ENCODE peak calls at places on chromosomes 12 and 14, in five cellular contexts. L is HCT116, B is GM12878, X is K562, H is HepG2. S is an unnamed sample.

GRCh38 chr12:123801573-123802178 is 39.6 kb downstream of the DNAH10 start:
- DNase-seq in L (peak; percentile 26), B (no peak), X (no peak), H (no peak), S (no peak)

GRCh38 chr12:56220611-56221232 is 1.0 kb downstream of the RNF41 start:
- DNase-seq in L (no peak), B (peak; percentile 30), X (no peak), H (no peak), S (no peak)

GRCh38 chr12:126926023-126926600 is 1340.9 kb upstream of the TMEM132C start:
- DNase-seq in L (no peak), B (peak; percentile 16), X (no peak), H (no peak), S (no peak)

GRCh38 chr12:104258476-104259067 is 43.0 kb downstream of the TXNRD1 start:
- DNase-seq in L (no peak), B (no peak), X (no peak), H (no peak), S (no peak)

GRCh38 chr12:95336387-95337067 is 118.9 kb downstream of the VEZT start:
- DNase-seq in L (peak; percentile 65), B (no peak), X (peak; percentile 10), H (peak; percentile 86), S (peak; percentile 78)

GRCh38 chr12:52402377-52402776 is 3.8 kb downstream of the KRT82 start:
- DNase-seq in L (no peak), B (no peak), X (no peak), H (no peak), S (no peak)

GRCh38 chr12:32615441-32615840 is 63.7 kb upstream of the DNM1L start:
- DNase-seq in L (no peak), B (no peak), X (no peak), H (no peak), S (no peak)

GRCh38 chr14:106268013-106268727 is 741.8 kb downstream of the TMEM121 start:
- DNase-seq in L (no peak), B (no peak), X (peak; percentile 17), H (no peak), S (no peak)

GRCh38 chr14:54116972-54117371 is 160.3 kb upstream of the BMP4 start:
- DNase-seq in L (no peak), B (no peak), X (no peak), H (peak; percentile 66), S (no peak)

GRCh38 chr14:64294672-64295413 is 672 bp upstream of the ESR2 start:
- DNase-seq in L (peak; percentile 38), B (peak; percentile 50), X (peak; percentile 71), H (peak; percentile 33), S (peak; percentile 51)

GRCh38 chr14:72142328-72142727 is 210.1 kb downstream of the RGS6 start:
- DNase-seq in L (no peak), B (no peak), X (no peak), H (no peak), S (no peak)

GRCh38 chr14:64971890-64972785 is at the start of gene RAB15:
- DNase-seq in L (no peak), B (no peak), X (peak; percentile 49), H (no peak), S (no peak)

GRCh38 chr14:56173360-56173922 is 55.2 kb downstream of the PELI2 start:
- DNase-seq in L (no peak), B (no peak), X (no peak), H (no peak), S (no peak)

GRCh38 chr14:41785696-41786095 is 179.0 kb downstream of the LRFN5 start:
- DNase-seq in L (no peak), B (no peak), X (no peak), H (peak; percentile 10), S (no peak)

GRCh38 chr14:87397499-87397898 is 595.5 kb downstream of the GALC start:
- DNase-seq in L (no peak), B (no peak), X (no peak), H (no peak), S (no peak)

GRCh38 chr12:123966596-123966995 is 6.0 kb downstream of the CCDC92 start:
- DNase-seq in L (no peak), B (no peak), X (no peak), H (no peak), S (no peak)

GRCh38 chr12:103924761-103925641 is 5.2 kb upstream of the HSP90B1 start:
- DNase-seq in L (peak; percentile 39), B (peak; percentile 96), X (no peak), H (no peak), S (no peak)

GRCh38 chr14:22848391-22849164 is 12.2 kb downstream of the MMP14 start:
- DNase-seq in L (no peak), B (no peak), X (no peak), H (no peak), S (peak; percentile 58)

GRCh38 chr14:87049886-87050820 is 942.8 kb downstream of the GALC start:
- DNase-seq in L (no peak), B (no peak), X (peak; percentile 9), H (peak; percentile 37), S (peak; percentile 19)

GRCh38 chr12:40691913-40692616 is at the start of gene CNTN1:
- DNase-seq in L (peak; percentile 36), B (no peak), X (no peak), H (no peak), S (peak; percentile 89)

GRCh38 chr12:81998761-81999378 is 239.7 kb upstream of the PPFIA2 start:
- DNase-seq in L (no peak), B (no peak), X (no peak), H (no peak), S (no peak)

GRCh38 chr12:6607751-6608591 is 792 bp upstream of the CHD4 start:
- DNase-seq in L (peak; percentile 92), B (peak; percentile 67), X (peak; percentile 68), H (peak; percentile 56), S (no peak)

GRCh38 chr14:100865682-100866591 is 37.6 kb downstream of the RTL1 start:
- DNase-seq in L (no peak), B (no peak), X (peak; percentile 17), H (no peak), S (no peak)

GRCh38 chr12:1619599-1619998 is 9.4 kb upstream of the WNT5B start:
- DNase-seq in L (no peak), B (peak; percentile 55), X (no peak), H (no peak), S (no peak)

GRCh38 chr14:75725481-75725880 is 64.4 kb downstream of the TTLL5 start:
- DNase-seq in L (no peak), B (no peak), X (no peak), H (no peak), S (no peak)

GRCh38 chr12:41981758-41982157 is 162.9 kb downstream of the GXYLT1 start:
- DNase-seq in L (peak; percentile 1), B (no peak), X (no peak), H (no peak), S (no peak)

GRCh38 chr12:100986595-100987547 is 192.3 kb downstream of the ANO4 start:
- DNase-seq in L (no peak), B (no peak), X (no peak), H (no peak), S (no peak)

GRCh38 chr12:10612954-10613333 is 465 bp downstream of the MAGOHB start:
- DNase-seq in L (no peak), B (no peak), X (peak; percentile 26), H (no peak), S (no peak)

GRCh38 chr12:124732275-124733075 is 131.2 kb downstream of the SCARB1 start:
- DNase-seq in L (no peak), B (no peak), X (no peak), H (no peak), S (no peak)

GRCh38 chr12:31326689-31327659 is 1.0 kb upstream of the SINHCAF start:
- DNase-seq in L (no peak), B (no peak), X (no peak), H (no peak), S (no peak)

GRCh38 chr14:36319899-36320209 is 583 bp downstream of the MBIP start:
- DNase-seq in L (no peak), B (no peak), X (no peak), H (no peak), S (no peak)

GRCh38 chr12:8823565-8824300 is 1.3 kb downstream of the A2ML1 start:
- DNase-seq in L (peak; percentile 6), B (no peak), X (peak; percentile 24), H (no peak), S (no peak)

GRCh38 chr14:94601961-94602391 is 10.2 kb upstream of the SERPINA3 start:
- DNase-seq in L (peak; percentile 27), B (no peak), X (no peak), H (peak; percentile 53), S (no peak)

GRCh38 chr12:31011746-31012567 is 61.7 kb upstream of the DDX11 start:
- DNase-seq in L (no peak), B (no peak), X (no peak), H (no peak), S (no peak)

GRCh38 chr14:101363261-101363555 is 198.1 kb upstream of the DIO3 start:
- DNase-seq in L (no peak), B (no peak), X (no peak), H (no peak), S (no peak)

GRCh38 chr12:58117667-58118066 is 176.3 kb downstream of the ATP23 start:
- DNase-seq in L (no peak), B (no peak), X (no peak), H (no peak), S (no peak)

GRCh38 chr12:116443706-116444589 is 115.2 kb upstream of the MAP1LC3B2 start:
- DNase-seq in L (no peak), B (no peak), X (peak; percentile 24), H (no peak), S (no peak)
- TF ChIP-seq ZNF274 in L (no peak), B (no peak), X (no peak), H (no peak), S (no peak)

DNA sequence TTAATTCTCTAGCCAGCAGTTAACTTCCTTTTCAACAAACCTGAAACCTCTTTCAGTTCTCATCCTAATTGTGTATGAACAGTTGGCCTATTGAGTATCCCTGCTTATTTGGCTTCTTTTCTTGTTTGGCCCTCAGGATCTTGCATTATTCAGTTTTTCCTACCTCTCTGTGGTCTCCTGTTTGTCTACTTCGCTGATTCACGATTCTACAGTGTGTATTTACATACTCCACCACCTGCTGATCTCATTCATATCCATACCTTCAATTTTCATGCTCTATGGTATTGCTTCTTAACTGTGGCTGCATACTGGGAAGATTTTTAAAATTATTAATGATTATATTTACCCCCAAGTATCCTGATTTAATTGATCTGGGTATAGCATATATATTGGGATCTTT is 56.4 kb downstream of the RASSF9 start:
- DNase-seq in L (no peak), B (no peak), X (no peak), H (no peak), S (no peak)
- TF ChIP-seq SP1 in L (no peak), B (no peak), X (no peak), H (no peak), S (no peak)

GRCh38 chr12:69616025-69616424 is 5.3 kb upstream of the LRRC10 start:
- DNase-seq in L (no peak), B (no peak), X (no peak), H (no peak), S (no peak)
- TF ChIP-seq ATF3 in L (no peak), B (no peak), X (no peak), H (no peak), S (no peak)

DNA sequence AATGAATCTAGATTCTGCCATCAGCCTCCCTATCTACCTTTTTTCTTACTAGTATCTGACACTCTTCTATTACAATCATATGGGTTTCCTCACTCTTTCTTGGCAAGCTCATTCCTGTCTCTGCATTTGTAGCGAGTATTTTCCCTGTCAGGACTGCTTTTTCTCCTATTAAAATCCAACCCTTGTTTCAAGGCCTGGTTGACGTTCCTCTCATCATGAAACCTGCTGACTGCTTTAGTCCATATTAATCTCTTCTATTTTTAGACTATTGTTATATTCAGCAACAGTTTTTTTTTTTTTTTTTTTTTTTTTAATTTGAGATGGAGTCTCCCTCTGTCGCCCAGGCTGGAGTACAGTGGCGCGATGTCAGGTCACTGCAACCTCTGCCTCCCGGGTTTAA is 16.0 kb downstream of the DIP2B start:
- DNase-seq in L (no peak), B (no peak), X (no peak), H (no peak), S (no peak)
- TF ChIP-seq ZNF274 in L (no peak), B (no peak), X (no peak), H (no peak), S (no peak)